ENCODE peak calls at places on chromosomes 3 and 15, in nine cellular contexts. One of them, this sample, is unnamed.

GRCh38 chr3:32349184-32349583 is 42.5 kb upstream of the CMTM7 start:
- DNase-seq in WTC11: no peak
- DNase-seq in RWPE1: no peak
- DNase-seq in dorsolateral prefrontal cortex: no peak
- DNase-seq in AG08396: no peak
- DNase-seq in neural progenitor cell: no peak
- DNase-seq in activated CD4-positive, alpha-beta memory T cell treated with anti-CD3 and anti-CD28 coated beads for 36 hours: no peak
- DNase-seq in kidney tubule cell: peak
- DNase-seq in activated CD4-positive, alpha-beta T cell treated with anti-CD3 and anti-CD28 coated beads for 48 hours: no peak
- DNase-seq in this sample: no peak

GRCh38 chr15:23422946-23423708 is 23.9 kb downstream of the GOLGA6L2 start:
- DNase-seq in WTC11: no peak
- DNase-seq in RWPE1: no peak
- DNase-seq in dorsolateral prefrontal cortex: no peak
- DNase-seq in AG08396: no peak
- DNase-seq in neural progenitor cell: no peak
- DNase-seq in activated CD4-positive, alpha-beta memory T cell treated with anti-CD3 and anti-CD28 coated beads for 36 hours: no peak
- DNase-seq in kidney tubule cell: peak
- DNase-seq in activated CD4-positive, alpha-beta T cell treated with anti-CD3 and anti-CD28 coated beads for 48 hours: no peak
- DNase-seq in this sample: no peak

GRCh38 chr15:79310612-79310984 is 314 bp upstream of the TMED3 start:
- DNase-seq in WTC11: no peak
- DNase-seq in RWPE1: no peak
- DNase-seq in dorsolateral prefrontal cortex: no peak
- DNase-seq in AG08396: no peak
- DNase-seq in neural progenitor cell: no peak
- DNase-seq in activated CD4-positive, alpha-beta memory T cell treated with anti-CD3 and anti-CD28 coated beads for 36 hours: no peak
- DNase-seq in kidney tubule cell: no peak
- DNase-seq in activated CD4-positive, alpha-beta T cell treated with anti-CD3 and anti-CD28 coated beads for 48 hours: no peak
- DNase-seq in this sample: no peak

GRCh38 chr3:146139586-146140110 is 21.3 kb downstream of the PLOD2 start:
- DNase-seq in WTC11: no peak
- DNase-seq in RWPE1: no peak
- DNase-seq in dorsolateral prefrontal cortex: no peak
- DNase-seq in AG08396: no peak
- DNase-seq in neural progenitor cell: no peak
- DNase-seq in activated CD4-positive, alpha-beta memory T cell treated with anti-CD3 and anti-CD28 coated beads for 36 hours: no peak
- DNase-seq in kidney tubule cell: no peak
- DNase-seq in activated CD4-positive, alpha-beta T cell treated with anti-CD3 and anti-CD28 coated beads for 48 hours: no peak
- DNase-seq in this sample: no peak

GRCh38 chr3:99686955-99687612 is 48.7 kb downstream of the COL8A1 start:
- DNase-seq in WTC11: peak
- DNase-seq in RWPE1: peak
- DNase-seq in dorsolateral prefrontal cortex: peak
- DNase-seq in AG08396: peak
- DNase-seq in neural progenitor cell: peak
- DNase-seq in activated CD4-positive, alpha-beta memory T cell treated with anti-CD3 and anti-CD28 coated beads for 36 hours: peak
- DNase-seq in kidney tubule cell: peak
- DNase-seq in activated CD4-positive, alpha-beta T cell treated with anti-CD3 and anti-CD28 coated beads for 48 hours: peak
- DNase-seq in this sample: no peak

GRCh38 chr3:97021778-97022177 is 207.4 kb downstream of the EPHA6 start:
- DNase-seq in WTC11: no peak
- DNase-seq in RWPE1: no peak
- DNase-seq in dorsolateral prefrontal cortex: no peak
- DNase-seq in AG08396: no peak
- DNase-seq in neural progenitor cell: no peak
- DNase-seq in activated CD4-positive, alpha-beta memory T cell treated with anti-CD3 and anti-CD28 coated beads for 36 hours: no peak
- DNase-seq in kidney tubule cell: no peak
- DNase-seq in activated CD4-positive, alpha-beta T cell treated with anti-CD3 and anti-CD28 coated beads for 48 hours: no peak
- DNase-seq in this sample: no peak

GRCh38 chr15:35618260-35619188 is 72.6 kb upstream of the DPH6 start:
- DNase-seq in WTC11: no peak
- DNase-seq in RWPE1: no peak
- DNase-seq in dorsolateral prefrontal cortex: no peak
- DNase-seq in AG08396: no peak
- DNase-seq in neural progenitor cell: no peak
- DNase-seq in activated CD4-positive, alpha-beta memory T cell treated with anti-CD3 and anti-CD28 coated beads for 36 hours: no peak
- DNase-seq in kidney tubule cell: no peak
- DNase-seq in activated CD4-positive, alpha-beta T cell treated with anti-CD3 and anti-CD28 coated beads for 48 hours: no peak
- DNase-seq in this sample: no peak

GRCh38 chr15:79849789-79850188 is 47.0 kb downstream of the MTHFS start:
- DNase-seq in WTC11: peak
- DNase-seq in RWPE1: no peak
- DNase-seq in dorsolateral prefrontal cortex: peak
- DNase-seq in AG08396: peak
- DNase-seq in neural progenitor cell: peak
- DNase-seq in activated CD4-positive, alpha-beta memory T cell treated with anti-CD3 and anti-CD28 coated beads for 36 hours: peak
- DNase-seq in kidney tubule cell: peak
- DNase-seq in activated CD4-positive, alpha-beta T cell treated with anti-CD3 and anti-CD28 coated beads for 48 hours: peak
- DNase-seq in this sample: no peak

GRCh38 chr3:131077904-131078303 is 51.2 kb downstream of the NEK11 start:
- DNase-seq in WTC11: peak
- DNase-seq in RWPE1: no peak
- DNase-seq in dorsolateral prefrontal cortex: no peak
- DNase-seq in AG08396: no peak
- DNase-seq in neural progenitor cell: peak
- DNase-seq in activated CD4-positive, alpha-beta memory T cell treated with anti-CD3 and anti-CD28 coated beads for 36 hours: no peak
- DNase-seq in kidney tubule cell: no peak
- DNase-seq in activated CD4-positive, alpha-beta T cell treated with anti-CD3 and anti-CD28 coated beads for 48 hours: no peak
- DNase-seq in this sample: no peak

GRCh38 chr3:169811606-169812123 is 1.0 kb upstream of the LRRIQ4 start:
- DNase-seq in WTC11: no peak
- DNase-seq in RWPE1: no peak
- DNase-seq in dorsolateral prefrontal cortex: no peak
- DNase-seq in AG08396: peak
- DNase-seq in neural progenitor cell: no peak
- DNase-seq in activated CD4-positive, alpha-beta memory T cell treated with anti-CD3 and anti-CD28 coated beads for 36 hours: peak
- DNase-seq in kidney tubule cell: peak
- DNase-seq in activated CD4-positive, alpha-beta T cell treated with anti-CD3 and anti-CD28 coated beads for 48 hours: no peak
- DNase-seq in this sample: no peak

GRCh38 chr15:67892559-67893377 is 52.9 kb upstream of the RNU6-1 start:
- DNase-seq in WTC11: no peak
- DNase-seq in RWPE1: no peak
- DNase-seq in dorsolateral prefrontal cortex: no peak
- DNase-seq in AG08396: no peak
- DNase-seq in neural progenitor cell: no peak
- DNase-seq in activated CD4-positive, alpha-beta memory T cell treated with anti-CD3 and anti-CD28 coated beads for 36 hours: no peak
- DNase-seq in kidney tubule cell: no peak
- DNase-seq in activated CD4-positive, alpha-beta T cell treated with anti-CD3 and anti-CD28 coated beads for 48 hours: no peak
- DNase-seq in this sample: no peak

GRCh38 chr3:25150199-25150598 is 277.9 kb upstream of the RARB start:
- DNase-seq in WTC11: no peak
- DNase-seq in RWPE1: no peak
- DNase-seq in dorsolateral prefrontal cortex: no peak
- DNase-seq in AG08396: no peak
- DNase-seq in neural progenitor cell: peak
- DNase-seq in activated CD4-positive, alpha-beta memory T cell treated with anti-CD3 and anti-CD28 coated beads for 36 hours: no peak
- DNase-seq in kidney tubule cell: no peak
- DNase-seq in activated CD4-positive, alpha-beta T cell treated with anti-CD3 and anti-CD28 coated beads for 48 hours: no peak
- DNase-seq in this sample: no peak